ENCODE peak calls at places on chromosomes 11 and 22, in nine cellular contexts. Y, K, S, J, B, V, F, A and R are unnamed samples. For H3K9me3 and H3K27me3, the result is how much of the 10 kb centered on the place peaks cover.

GRCh38 chr11:36091256-36091811 is 147.5 kb downstream of the LDLRAD3 start:
- DNase-seq in J (peak), S (peak), F (no peak), B (no peak), K (no peak), V (no peak), Y (no peak), A (no peak), R (no peak)

GRCh38 chr22:28800308-28801041 is at the start of gene XBP1:
- DNase-seq in Y (peak), S (peak), J (peak), K (peak), F (peak), A (peak), V (peak), B (peak), R (peak)

GRCh38 chr11:117860139-117860538 is 16.3 kb downstream of the FXYD6 start:
- DNase-seq in V (no peak), F (no peak), Y (peak), S (no peak), K (no peak), B (no peak), A (no peak), J (no peak), R (no peak)

GRCh38 chr11:58900479-58901420 is 38.5 kb upstream of the GLYATL1 start:
- DNase-seq in A (peak), Y (peak), J (peak), F (peak), K (no peak), V (peak), S (peak), B (peak), R (no peak)

GRCh38 chr11:60059052-60059451 is 2.6 kb downstream of the MS4A3 start:
- DNase-seq in Y (no peak), V (no peak), A (no peak), F (no peak), J (no peak), B (no peak), S (no peak), K (no peak), R (no peak)

GRCh38 chr11:10122337-10123197 is 171.5 kb downstream of the SBF2 start:
- DNase-seq in S (peak), Y (peak), K (no peak), B (no peak), F (no peak), V (no peak), J (peak), A (no peak), R (no peak)

GRCh38 chr11:83566948-83567347 is 280.8 kb upstream of the CCDC90B start:
- DNase-seq in Y (no peak), A (no peak), V (no peak), F (no peak), K (no peak), S (peak), J (peak), B (no peak), R (no peak)

GRCh38 chr11:35082322-35083180 is 56.4 kb upstream of the CD44 start:
- DNase-seq in S (peak), V (peak), J (peak), A (peak), Y (peak), K (peak), F (peak), B (peak), R (peak)

GRCh38 chr11:68878022-68878421 is 25.6 kb downstream of the MRPL21 start:
- DNase-seq in A (no peak), F (no peak), J (no peak), K (no peak), Y (no peak), B (no peak), V (no peak), S (no peak), R (no peak)

GRCh38 chr11:100095809-100096208 is 591.3 kb upstream of the ARHGAP42 start:
- DNase-seq in Y (no peak), A (no peak), J (no peak), K (no peak), F (no peak), B (no peak), V (no peak), S (no peak), R (no peak)
- H3K9me3 ChIP-seq in Y (under half), A (under half), J (under half), K (under half), F (under half), B (under half), V (under half), S (under half), R (under half)

GRCh38 chr22:50119768-50120251 is 30.0 kb downstream of the MOV10L1 start:
- DNase-seq in A (no peak), Y (no peak), V (no peak), B (no peak), K (no peak), J (peak), F (no peak), S (peak), R (no peak)
- H3K27ac ChIP-seq in A (no peak), Y (no peak), V (no peak), B (no peak), K (peak), J (no peak), F (no peak), S (no peak), R (no peak)

DNA sequence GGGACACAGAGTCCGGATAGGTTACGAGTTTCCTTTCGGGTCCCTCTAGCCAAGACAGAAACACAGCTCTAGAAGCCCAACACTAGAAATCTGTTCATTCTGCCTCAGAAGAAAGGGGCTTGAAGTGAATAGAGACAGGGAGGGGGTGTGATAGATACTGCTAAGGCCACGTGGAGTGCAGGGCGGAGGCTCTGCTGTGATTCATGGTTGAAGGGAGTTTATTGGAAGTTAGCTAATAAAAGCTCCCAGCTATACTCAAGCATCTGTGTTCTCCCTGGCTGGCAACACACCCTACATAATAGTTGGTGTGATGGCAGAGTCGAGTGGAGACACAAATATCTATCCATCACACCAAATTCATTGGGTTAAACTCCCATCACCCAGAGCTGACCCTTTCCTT is 337.4 kb downstream of the CADM1 start:
- DNase-seq in V (no peak), K (no peak), F (no peak), B (no peak), Y (no peak), S (no peak), A (no peak), J (no peak), R (no peak)
- H3K27me3 ChIP-seq in V (under half), K (under half), F (under half), B (under half), Y (under half), S (under half), A (under half), J (under half), R (under half)

GRCh38 chr22:10781571-10782403 is 4746.2 kb upstream of the OR11H1 start:
- DNase-seq in F (no peak), B (no peak), Y (no peak), J (no peak), S (no peak), A (no peak), K (no peak), V (no peak), R (no peak)

GRCh38 chr22:10780281-10780680 is 4747.7 kb upstream of the OR11H1 start:
- DNase-seq in S (no peak), A (no peak), J (no peak), V (no peak), Y (no peak), K (no peak), F (no peak), B (no peak), R (no peak)

DNA sequence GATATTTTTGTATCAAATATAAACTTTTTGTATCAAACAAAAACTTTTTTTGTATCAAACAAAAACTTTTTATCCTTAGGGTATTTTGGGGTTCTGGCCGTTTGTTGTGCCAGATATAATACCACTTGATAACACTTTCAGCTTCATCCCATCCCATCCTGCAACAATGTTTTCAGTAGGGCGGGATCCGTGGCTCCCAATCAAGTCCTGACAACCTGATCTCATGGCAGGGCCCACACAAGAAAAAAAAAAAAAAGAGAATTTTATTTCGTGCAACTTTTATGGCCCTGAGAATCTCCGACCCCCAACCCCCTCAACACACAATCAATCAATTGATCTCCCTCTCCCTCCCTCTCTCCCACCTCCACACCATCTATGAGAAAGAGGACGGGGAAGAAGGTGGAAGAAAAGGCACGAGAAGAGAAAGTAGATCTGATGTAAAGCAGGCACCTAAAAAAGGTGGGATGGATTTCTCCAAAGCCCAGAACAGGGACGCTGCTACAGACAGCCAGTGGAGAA is 4749.6 kb upstream of the OR11H1 start:
- DNase-seq in V (no peak), S (no peak), Y (no peak), J (no peak), F (no peak), B (no peak), K (no peak), A (no peak), R (no peak)
- H3K9me3 ChIP-seq in V (under half), S (under half), Y (under half), J (under half), F (under half), B (under half), K (under half), A (under half), R (half or more)